ENCODE peak calls at places on chromosomes 16 and 17, in seven cellular contexts. A is K562, C is H1, K is HepG2, P is SK-N-SH, X is GM12891, H is GM12878. R is an unnamed sample.

GRCh38 chr17:83008526-83008925 is 70.9 kb upstream of the METRNL start:
- DNase-seq in C (no peak), H (no peak), A (no peak), P (peak; percentile 27), K (no peak), X (peak; percentile 13), R (no peak)

GRCh38 chr17:59815965-59816364 is 76.8 kb downstream of the TUBD1 start:
- DNase-seq in P (no peak), A (no peak), K (no peak), X (no peak), C (no peak), H (no peak), R (no peak)

GRCh38 chr17:81414751-81415516 is 19.7 kb downstream of the BAHCC1 start:
- DNase-seq in P (no peak), A (no peak), X (no peak), H (no peak), K (no peak), C (no peak), R (no peak)

GRCh38 chr17:57714660-57715059 is 30.4 kb downstream of the CCDC182 start:
- DNase-seq in K (no peak), P (peak; percentile 41), C (no peak), X (no peak), A (no peak), H (no peak), R (no peak)

GRCh38 chr16:49773534-49774486 is 82.1 kb downstream of the ZNF423 start:
- DNase-seq in C (no peak), A (no peak), X (no peak), H (no peak), K (no peak), P (no peak), R (no peak)

GRCh38 chr16:70529051-70529777 is 5.6 kb downstream of the SF3B3 start:
- DNase-seq in C (no peak), H (no peak), A (peak; percentile 33), K (peak; percentile 36), P (peak; percentile 46), X (no peak), R (no peak)

GRCh38 chr16:8905168-8905762 is 23.1 kb downstream of the LITAFD start:
- DNase-seq in X (no peak), A (no peak), H (no peak), P (peak; percentile 47), K (peak; percentile 59), C (no peak), R (no peak)

GRCh38 chr16:29871822-29872546 is 9.0 kb upstream of the CDIPT start:
- DNase-seq in A (no peak), C (no peak), K (no peak), H (no peak), P (no peak), X (no peak), R (no peak)

GRCh38 chr17:44777394-44778348 is 18.9 kb downstream of the ADAM11 start:
- DNase-seq in H (no peak), K (no peak), A (no peak), P (peak; percentile 4), X (no peak), C (no peak), R (no peak)

GRCh38 chr16:8717892-8718400 is 43.5 kb downstream of the ABAT start:
- DNase-seq in P (no peak), C (no peak), X (no peak), A (no peak), H (no peak), K (no peak), R (no peak)

GRCh38 chr17:73648543-73648820 is 4.2 kb upstream of the SDK2 start:
- DNase-seq in H (no peak), C (no peak), X (no peak), K (no peak), A (no peak), P (no peak), R (no peak)

GRCh38 chr16:27154573-27155521 is 48.5 kb upstream of the KDM8 start:
- DNase-seq in A (peak; percentile 87), P (peak; percentile 77), C (peak; percentile 41), X (peak; percentile 44), H (no peak), K (peak; percentile 52), R (peak; percentile 54)

GRCh38 chr17:11900103-11900502 is 97.2 kb downstream of the ZNF18 start:
- DNase-seq in C (no peak), K (no peak), X (no peak), P (no peak), H (no peak), A (no peak), R (no peak)

GRCh38 chr16:84423416-84423837 is 55.1 kb downstream of the ATP2C2 start:
- DNase-seq in C (no peak), X (no peak), H (peak; percentile 11), P (peak; percentile 44), A (peak; percentile 71), K (peak; percentile 67), R (no peak)

GRCh38 chr17:15502315-15503112 is 35.1 kb upstream of the CDRT4 start:
- DNase-seq in K (peak; percentile 28), A (peak; percentile 69), P (peak; percentile 89), C (peak; percentile 56), X (peak; percentile 60), H (no peak), R (peak; percentile 53)

GRCh38 chr16:54375056-54375455 is 88.5 kb upstream of the IRX3 start:
- DNase-seq in X (no peak), P (no peak), K (no peak), C (no peak), H (no peak), A (no peak), R (no peak)

GRCh38 chr17:28507567-28508195 is 1.5 kb downstream of the FOXN1 start:
- DNase-seq in K (no peak), A (peak; percentile 50), C (no peak), H (no peak), X (no peak), P (no peak), R (no peak)
- TF ChIP-seq TAF1 in K (no peak), A (no peak), C (no peak), H (no peak), X (no peak), P (no peak), R (no peak)

GRCh38 chr16:56961386-56961785 is 364 bp upstream of the CETP start:
- DNase-seq in X (no peak), K (no peak), C (no peak), P (no peak), H (no peak), A (no peak), R (no peak)
- TF ChIP-seq POLR2AphosphoS5 in X (no peak), K (no peak), C (no peak), P (no peak), H (no peak), A (no peak), R (no peak)

GRCh38 chr16:55872130-55872529 is 3.0 kb downstream of the CES5A start:
- DNase-seq in K (no peak), X (no peak), H (no peak), A (no peak), P (no peak), C (no peak), R (no peak)

GRCh38 chr16:55868980-55869379 is 6.2 kb downstream of the CES5A start:
- DNase-seq in C (no peak), K (no peak), A (no peak), X (no peak), P (no peak), H (no peak), R (no peak)

GRCh38 chr16:55873122-55873521 is 2.1 kb downstream of the CES5A start:
- DNase-seq in H (no peak), K (no peak), C (no peak), P (no peak), A (no peak), X (no peak), R (no peak)

GRCh38 chr16:55868137-55868536 is 7.0 kb downstream of the CES5A start:
- DNase-seq in A (no peak), H (no peak), P (no peak), C (no peak), X (no peak), K (no peak), R (no peak)

GRCh38 chr16:55871411-55872038 is 3.6 kb downstream of the CES5A start:
- DNase-seq in X (no peak), A (no peak), C (no peak), P (no peak), H (no peak), K (peak; percentile 48), R (no peak)
- TF ChIP-seq TAF1 in X (no peak), A (no peak), C (no peak), P (no peak), H (no peak), K (no peak), R (no peak)

GRCh38 chr17:68134731-68135130 is 99.2 kb downstream of the KPNA2 start:
- DNase-seq in K (no peak), X (no peak), P (no peak), A (no peak), C (no peak), H (no peak), R (no peak)
- TF ChIP-seq POLR2AphosphoS5 in K (no peak), X (no peak), P (no peak), A (no peak), C (no peak), H (no peak), R (no peak)

DNA sequence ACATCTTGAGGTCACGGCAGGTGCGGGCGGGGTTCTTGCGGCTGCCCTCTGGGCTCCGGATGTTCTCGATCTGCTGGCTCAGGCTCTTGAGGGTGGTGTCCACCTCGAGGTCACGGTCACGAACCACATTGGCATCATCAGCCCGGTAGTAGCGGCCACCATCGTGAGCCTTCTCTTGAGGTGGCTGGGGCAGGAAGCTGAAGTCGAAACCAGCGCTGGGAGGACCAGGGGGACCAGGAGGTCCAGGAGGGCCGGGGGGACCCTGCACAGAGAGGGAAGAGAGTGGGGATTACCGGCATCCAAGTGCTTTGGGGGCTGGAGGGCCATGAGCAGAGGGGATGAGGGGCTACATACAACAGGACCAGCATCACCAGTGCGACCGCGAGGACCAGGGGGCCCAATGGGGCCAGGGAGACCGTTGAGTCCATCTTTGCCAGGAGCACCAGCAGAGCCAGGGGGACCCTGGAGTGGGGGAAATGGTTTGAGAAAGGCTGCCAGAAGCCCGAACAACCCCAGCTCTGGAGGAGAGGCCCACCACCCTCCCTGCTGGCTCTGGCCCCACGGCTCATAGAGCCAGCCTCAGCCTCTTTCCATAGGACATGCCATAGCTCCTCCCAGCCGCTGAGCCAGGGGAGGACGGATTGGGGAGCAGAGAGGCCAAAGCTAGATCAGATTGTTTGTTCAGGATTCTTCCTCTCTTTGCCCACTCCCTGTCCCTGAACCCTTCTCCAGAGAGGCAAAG is 14.6 kb downstream of the COL1A1 start:
- DNase-seq in X (no peak), K (no peak), H (no peak), A (no peak), P (no peak), C (no peak), R (no peak)
- TF ChIP-seq TAF1 in X (no peak), K (no peak), H (no peak), A (no peak), P (no peak), C (no peak), R (no peak)

GRCh38 chr17:29175349-29175748 is 4.8 kb downstream of the MYO18A start:
- DNase-seq in C (no peak), K (no peak), A (no peak), P (no peak), H (no peak), X (no peak), R (no peak)
- TF ChIP-seq POLR2AphosphoS5 in C (no peak), K (no peak), A (no peak), P (no peak), H (no peak), X (no peak), R (no peak)

R was measured in GM12892.